ENCODE peak calls at places on chromosomes 12 and 14, in eight cellular contexts. R is substantia nigra; I is activated T-cell treated with anti-CD3 and anti-CD28 coated beads for 4 hours; Q is stimulated activated CD4-positive, alpha-beta T cell treated with anti-CD3 and anti-CD28 coated beads, Interleukin-12 subunit alpha, Interleukin-12 subunit beta, amount 100 ng/mL, for 24 hours; D is non-pigmented ciliary epithelial cell; Y is GM20000; X is renal cortical epithelial cell; K is pancreas. L is an unnamed sample.

GRCh38 chr12:61367281-61367785 is 892.9 kb upstream of the USP15 start:
- DNase-seq in X (no peak), Q (no peak), R (no peak), Y (no peak), D (no peak), I (no peak), K (no peak), L (no peak)

GRCh38 chr12:47078086-47078395 is 1.4 kb upstream of the PCED1B start:
- DNase-seq in K (no peak), Q (no peak), I (no peak), R (no peak), D (no peak), X (no peak), Y (no peak), L (no peak)

GRCh38 chr12:127722651-127723050 is 544.3 kb upstream of the TMEM132C start:
- DNase-seq in X (no peak), Q (no peak), K (no peak), I (no peak), D (no peak), Y (no peak), R (no peak), L (no peak)

GRCh38 chr14:67940476-67940875 is 120.9 kb downstream of the RAD51B start:
- DNase-seq in D (no peak), Q (no peak), R (no peak), K (no peak), Y (no peak), X (no peak), I (no peak), L (no peak)

GRCh38 chr12:123528858-123529257 is 4.7 kb downstream of the RILPL1 start:
- DNase-seq in Y (no peak), X (no peak), R (no peak), Q (no peak), I (no peak), D (no peak), K (no peak), L (no peak)

GRCh38 chr12:94571556-94571955 is 78.8 kb downstream of the TMCC3 start:
- DNase-seq in Q (no peak), R (no peak), I (no peak), D (peak; percentile 54), X (peak; percentile 95), Y (no peak), K (no peak), L (peak; percentile 68)

GRCh38 chr14:50023671-50024490 is 92.5 kb downstream of the VCPKMT start:
- DNase-seq in R (no peak), X (peak; percentile 77), D (no peak), K (no peak), I (no peak), Q (no peak), Y (no peak), L (no peak)

GRCh38 chr12:96347130-96347699 is 53.0 kb downstream of the CDK17 start:
- DNase-seq in Q (no peak), R (no peak), I (no peak), K (no peak), X (no peak), D (no peak), Y (no peak), L (no peak)

GRCh38 chr12:92301329-92301728 is 155.7 kb upstream of the BTG1 start:
- DNase-seq in X (no peak), Q (no peak), K (no peak), R (no peak), Y (no peak), I (no peak), D (no peak), L (no peak)

GRCh38 chr12:129753596-129753995 is 150.2 kb downstream of the TMEM132D start:
- DNase-seq in X (peak; percentile 2), Q (no peak), Y (no peak), R (no peak), K (no peak), I (no peak), D (peak; percentile 70), L (peak; percentile 7)

GRCh38 chr12:117068492-117068891 is 30.7 kb downstream of the TESC start:
- DNase-seq in I (no peak), Y (no peak), D (no peak), R (no peak), K (no peak), Q (no peak), X (no peak), L (no peak)

GRCh38 chr12:12612403-12612802 is 727 bp downstream of the CREBL2 start:
- DNase-seq in K (no peak), Y (peak; percentile 45), R (no peak), D (no peak), Q (no peak), I (no peak), X (peak; percentile 73), L (no peak)

GRCh38 chr12:252634-253033 is 10.0 kb downstream of the SLC6A13 start:
- DNase-seq in K (peak; percentile 41), X (peak; percentile 72), Q (no peak), D (no peak), R (no peak), Y (no peak), I (no peak), L (no peak)

GRCh38 chr12:51388066-51388799 is 3.0 kb downstream of the GALNT6 start:
- DNase-seq in D (no peak), Y (no peak), K (no peak), I (no peak), Q (no peak), X (no peak), R (no peak), L (no peak)